ENCODE peak calls at places on chromosomes 5 and 9, in nine cellular contexts. Y is Panc1, P is endothelial cell of umbilical vein, J is HL-60, V is stomach, E is transverse colon, X is SK-N-SH, K is GM12878, B is esophagus muscularis mucosa. O is an unnamed sample.

GRCh38 chr9:106583751-106584150 is 279.2 kb upstream of the ZNF462 start:
- DNase-seq in X (no peak), Y (no peak), P (no peak), K (no peak), J (no peak), E (no peak), B (no peak), V (no peak), O (no peak)

GRCh38 chr5:56447656-56448055 is 214.5 kb upstream of the ANKRD55 start:
- DNase-seq in J (no peak), B (no peak), Y (no peak), P (no peak), V (no peak), X (no peak), K (no peak), E (no peak), O (no peak)

GRCh38 chr5:177553671-177554429 is 513 bp downstream of the FAM193B start:
- DNase-seq in E (peak; percentile 63), V (peak; percentile 56), P (peak; percentile 37), Y (no peak), B (no peak), J (no peak), K (no peak), X (peak; percentile 83), O (peak; percentile 75)

GRCh38 chr9:96618209-96619108 is 1.2 kb downstream of the CDC14B start:
- DNase-seq in J (no peak), P (peak; percentile 10), K (no peak), V (peak; percentile 52), B (peak; percentile 91), E (peak; percentile 46), X (peak; percentile 63), Y (no peak), O (peak; percentile 78)

GRCh38 chr5:16894236-16895057 is 41.6 kb downstream of the MYO10 start:
- DNase-seq in P (peak; percentile 67), Y (peak; percentile 79), B (no peak), E (peak; percentile 77), J (no peak), V (peak; percentile 62), X (no peak), K (no peak), O (no peak)

GRCh38 chr9:114370251-114370984 is 17.4 kb downstream of the AKNA start:
- DNase-seq in K (no peak), X (no peak), Y (no peak), E (no peak), P (no peak), V (no peak), J (peak; percentile 73), B (no peak), O (peak; percentile 34)

GRCh38 chr9:20683351-20684034 is 566 bp upstream of the FOCAD start:
- DNase-seq in K (no peak), X (peak; percentile 45), Y (no peak), B (peak; percentile 93), E (peak; percentile 57), P (peak; percentile 82), V (peak; percentile 31), J (no peak), O (peak; percentile 92)

GRCh38 chr5:142644640-142645361 is 41.1 kb downstream of the FGF1 start:
- DNase-seq in J (no peak), Y (peak; percentile 79), B (peak; percentile 92), P (peak; percentile 91), V (no peak), E (peak; percentile 13), X (no peak), K (no peak), O (peak; percentile 75)

GRCh38 chr9:16039103-16039987 is 486.5 kb downstream of the CCDC171 start:
- DNase-seq in P (peak; percentile 5), J (no peak), E (peak; percentile 11), B (no peak), X (no peak), Y (no peak), V (no peak), K (no peak), O (peak; percentile 71)

GRCh38 chr5:67886761-67887160 is 328.8 kb upstream of the PIK3R1 start:
- DNase-seq in X (no peak), V (no peak), B (no peak), Y (no peak), J (no peak), E (no peak), P (no peak), K (no peak), O (no peak)

GRCh38 chr5:74595143-74595915 is 45.2 kb downstream of the ENC1 start:
- DNase-seq in V (no peak), Y (no peak), J (no peak), B (no peak), E (no peak), P (peak; percentile 89), K (no peak), X (no peak), O (no peak)

GRCh38 chr9:18477121-18477705 is 3.3 kb downstream of the ADAMTSL1 start:
- DNase-seq in B (no peak), P (no peak), J (no peak), K (no peak), E (no peak), V (no peak), X (no peak), Y (no peak), O (no peak)

GRCh38 chr9:79572032-79572890 is 496 bp downstream of the TLE4 start:
- DNase-seq in E (peak; percentile 45), J (no peak), V (peak; percentile 59), K (no peak), P (peak; percentile 34), X (peak; percentile 62), B (peak; percentile 91), Y (no peak), O (peak; percentile 68)

GRCh38 chr9:104993291-104993963 is 65.5 kb upstream of the ABCA1 start:
- DNase-seq in V (peak; percentile 52), E (peak; percentile 63), J (no peak), Y (no peak), X (no peak), B (peak; percentile 95), P (peak; percentile 68), K (no peak), O (peak; percentile 97)

GRCh38 chr5:39178171-39178570 is 41.2 kb downstream of the FYB1 start:
- DNase-seq in E (no peak), J (peak; percentile 39), P (no peak), X (no peak), V (no peak), K (no peak), B (peak; percentile 37), Y (no peak), O (no peak)

GRCh38 chr9:124694394-124695279 is 76.5 kb downstream of the NR6A1 start:
- DNase-seq in Y (no peak), P (no peak), J (no peak), V (no peak), X (no peak), B (no peak), K (no peak), E (no peak), O (no peak)

GRCh38 chr9:91729558-91729842 is 220.5 kb downstream of the ROR2 start:
- DNase-seq in B (no peak), K (no peak), X (no peak), P (no peak), J (no peak), E (no peak), Y (no peak), V (no peak), O (no peak)

DNA sequence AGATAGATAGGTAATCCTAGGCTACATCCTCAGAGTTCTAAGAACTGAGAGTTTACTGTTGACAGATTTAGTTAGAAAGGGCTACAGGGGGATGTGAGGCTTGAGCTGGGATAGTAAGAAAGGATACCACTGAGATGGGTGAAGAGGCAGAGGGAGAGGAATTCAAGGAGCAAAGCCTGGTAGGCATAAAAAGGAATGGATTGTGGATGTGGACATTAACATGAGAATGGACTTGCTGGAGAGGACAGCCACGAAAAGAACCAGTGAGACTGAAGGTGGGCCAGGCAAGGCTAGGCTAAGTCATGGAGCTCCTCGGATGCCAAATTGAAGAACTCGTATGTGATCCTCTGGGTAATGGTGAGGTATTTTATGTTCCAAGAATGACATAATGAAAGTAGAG is 211.9 kb downstream of the AOPEP start:
- DNase-seq in Y (no peak), J (no peak), K (no peak), E (no peak), P (no peak), V (no peak), B (no peak), X (no peak), O (no peak)
- H3K27ac ChIP-seq in Y (peak overlapping the region; percentile 17), J (no peak overlapping the region), K (no peak overlapping the region), E (peak overlapping the region; percentile 49), P (peak overlapping the region; percentile 45), V (no peak overlapping the region), B (no peak overlapping the region), X (peak overlapping the region; percentile 58), O (peak overlapping the region; percentile 64)

DNA sequence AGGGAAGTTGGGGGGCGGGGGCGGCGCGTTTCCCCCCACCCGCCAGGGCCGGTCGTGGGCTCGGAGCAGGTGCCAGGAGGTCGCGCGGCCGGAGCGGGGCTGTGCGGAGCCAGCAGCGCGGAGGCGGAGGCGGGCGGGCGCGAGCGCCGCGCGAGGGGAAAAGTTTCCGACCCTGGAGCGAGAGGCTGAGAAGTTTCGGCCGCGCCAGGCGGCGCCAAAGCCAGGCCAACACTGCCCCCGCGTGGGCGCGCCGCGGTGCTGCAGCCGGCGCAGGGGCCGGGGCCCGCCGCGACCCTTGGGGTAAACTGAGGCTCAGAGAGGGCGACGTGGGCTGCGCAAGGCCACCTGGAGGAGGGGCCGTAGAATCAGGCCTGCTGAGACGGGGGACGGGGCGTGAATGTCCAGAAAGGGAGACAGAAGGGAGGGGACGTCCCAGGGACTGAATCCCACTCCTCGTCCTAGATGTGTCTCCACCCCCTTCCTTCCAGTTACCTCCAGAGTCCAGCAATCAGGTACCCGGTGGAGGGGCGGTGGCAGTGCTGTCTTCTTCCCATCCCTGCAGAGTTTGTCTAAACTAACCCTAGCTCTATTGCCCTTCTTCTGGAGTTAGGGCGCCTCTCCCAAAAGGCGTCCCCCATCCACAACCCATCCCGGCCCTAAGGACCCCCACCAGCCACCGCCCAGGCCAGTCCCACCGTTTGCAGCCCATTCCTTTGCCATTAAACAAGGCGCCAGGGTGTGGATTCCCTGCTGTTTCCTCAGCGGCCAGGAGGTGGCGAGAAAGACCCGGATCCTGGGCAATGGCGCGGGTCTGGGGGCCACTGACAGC is 10.2 kb downstream of the C9orf50 start:
- DNase-seq in P (peak; percentile 64), K (no peak), J (no peak), B (no peak), Y (no peak), E (peak; percentile 82), X (peak; percentile 91), V (peak; percentile 82), O (peak; percentile 90)
- TF ChIP-seq POLR2AphosphoS5 in P (peak; percentile 71), K (no peak), J (no peak), B (peak; percentile 47), Y (no peak), E (no peak), X (peak; percentile 8), V (peak; percentile 41), O (no peak)

DNA sequence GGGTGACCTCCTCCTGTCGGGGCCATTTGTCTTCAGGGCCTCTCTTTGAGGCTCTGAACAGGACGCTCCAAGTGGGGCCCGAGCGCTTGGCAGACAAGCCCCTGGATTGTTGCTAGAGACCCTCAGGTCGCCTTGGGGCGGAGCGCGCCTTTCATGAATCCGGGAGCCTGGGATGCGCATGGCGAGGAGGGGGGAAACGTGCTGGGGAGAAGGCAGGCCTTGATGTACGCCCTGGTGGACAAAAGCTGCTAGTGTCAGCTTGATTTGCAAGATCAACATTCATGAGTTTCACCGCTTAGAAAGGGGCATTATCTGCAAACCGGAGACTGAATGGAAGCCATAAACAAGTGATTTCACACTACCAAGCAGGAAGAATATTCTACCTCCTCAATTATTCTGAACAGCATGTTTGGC is 226.3 kb downstream of the SMARCA2 start:
- DNase-seq in B (no peak), X (peak; percentile 33), Y (no peak), E (no peak), P (peak; percentile 87), V (no peak), K (no peak), J (no peak), O (no peak)
- H3K27ac ChIP-seq in B (peak overlapping the region; percentile 47), X (peak overlapping the region; percentile 34), Y (no peak overlapping the region), E (peak overlapping the region; percentile 75), P (peak overlapping the region; percentile 27), V (no peak overlapping the region), K (no peak overlapping the region), J (no peak overlapping the region), O (peak overlapping the region; percentile 62)

GRCh38 chr9:35812025-35812602 is at the start of gene SPAG8:
- DNase-seq in E (peak; percentile 95), P (peak; percentile 90), B (peak; percentile 97), K (peak; percentile 90), Y (peak; percentile 75), V (peak; percentile 94), J (peak; percentile 99), X (peak; percentile 88), O (peak; percentile 98)
- TF ChIP-seq POLR2AphosphoS5 in E (peak; percentile 66), P (peak; percentile 52), B (peak; percentile 91), K (peak; percentile 38), Y (peak; percentile 77), V (peak; percentile 89), J (peak; percentile 54), X (peak; percentile 57), O (peak; percentile 55)